ENCODE peak calls at places on chromosome 13, in five cellular contexts. D, N, B, L and A are unnamed samples.
A peak's percentile ranks its signal among the peaks of the same experiment; 100 is the strongest.

GRCh38 chr13:57632276-57633140 is 964 bp downstream of the PCDH17 start:
- DNase-seq in L (no peak), B (no peak), N (peak; percentile 31), D (peak; percentile 83), A (peak; percentile 40)

GRCh38 chr13:25046274-25046984 is 49.5 kb upstream of the PABPC3 start:
- DNase-seq in L (no peak), B (peak; percentile 29), D (no peak), N (no peak), A (no peak)

GRCh38 chr13:35923347-35923746 is 207.8 kb downstream of the DCLK1 start:
- DNase-seq in B (peak; percentile 95), N (peak; percentile 17), L (no peak), D (peak; percentile 84), A (no peak)

GRCh38 chr13:85816413-85816812 is 17.2 kb upstream of the SLITRK6 start:
- DNase-seq in D (no peak), B (peak; percentile 39), L (no peak), N (peak; percentile 35), A (no peak)

GRCh38 chr13:47671762-47672161 is 329.3 kb downstream of the SUCLA2 start:
- DNase-seq in B (no peak), N (no peak), D (no peak), L (no peak), A (no peak)

GRCh38 chr13:79724348-79725103 is 243.6 kb downstream of the NDFIP2 start:
- DNase-seq in N (no peak), L (no peak), B (no peak), D (no peak), A (no peak)

GRCh38 chr13:41065098-41065497 is 3.8 kb downstream of the WBP4 start:
- DNase-seq in L (no peak), D (peak; percentile 72), B (no peak), N (peak; percentile 92), A (no peak)

GRCh38 chr13:67052550-67053237 is 177.4 kb downstream of the PCDH9 start:
- DNase-seq in L (no peak), N (no peak), B (no peak), D (no peak), A (no peak)

GRCh38 chr13:29954082-29955043 is 103.9 kb upstream of the UBL3 start:
- DNase-seq in B (no peak), D (no peak), N (no peak), L (no peak), A (no peak)

GRCh38 chr13:30791354-30791921 is 56.1 kb downstream of the ALOX5AP start:
- DNase-seq in B (no peak), D (no peak), L (no peak), N (peak; percentile 39), A (peak; percentile 83)

GRCh38 chr13:34435338-34435737 is 506.7 kb upstream of the NBEA start:
- DNase-seq in N (peak; percentile 47), L (no peak), B (no peak), D (peak; percentile 53), A (peak; percentile 73)

GRCh38 chr13:27482996-27483395 is 32.6 kb upstream of the MTIF3 start:
- DNase-seq in B (no peak), L (no peak), N (no peak), D (no peak), A (no peak)

GRCh38 chr13:67119481-67119883 is 110.7 kb downstream of the PCDH9 start:
- DNase-seq in L (no peak), D (peak; percentile 78), N (peak; percentile 87), B (no peak), A (no peak)

GRCh38 chr13:114061047-114061446 is 71.4 kb downstream of the RASA3 start:
- DNase-seq in N (no peak), D (no peak), L (no peak), B (no peak), A (no peak)

GRCh38 chr13:98173431-98173921 is 3.6 kb downstream of the RNF113B start:
- DNase-seq in D (peak; percentile 94), N (peak; percentile 99), B (no peak), L (peak; percentile 59), A (no peak)

GRCh38 chr13:31236211-31236786 is 36.5 kb downstream of the B3GLCT start:
- DNase-seq in B (peak; percentile 64), N (peak; percentile 72), D (peak; percentile 68), L (no peak), A (peak; percentile 24)

GRCh38 chr13:32021785-32022184 is 9.8 kb upstream of the FRY start:
- DNase-seq in L (no peak), B (no peak), N (no peak), D (no peak), A (no peak)

GRCh38 chr13:95403349-95404140 is 102.3 kb upstream of the ABCC4 start:
- DNase-seq in N (no peak), D (no peak), L (peak; percentile 32), B (peak; percentile 80), A (no peak)

GRCh38 chr13:85040176-85040660 is 759.0 kb downstream of the SLITRK6 start:
- DNase-seq in D (peak; percentile 29), N (no peak), B (peak; percentile 54), L (no peak), A (no peak)

GRCh38 chr13:92991687-92992086 is 234.9 kb upstream of the GPC6 start:
- DNase-seq in L (no peak), N (no peak), B (no peak), D (no peak), A (no peak)

GRCh38 chr13:30276178-30276577 is 31.2 kb downstream of the KATNAL1 start:
- DNase-seq in B (no peak), N (no peak), L (no peak), D (no peak), A (no peak)

GRCh38 chr13:61685683-61686013 is 270.0 kb upstream of the PCDH20 start:
- DNase-seq in N (no peak), L (no peak), D (no peak), B (peak; percentile 48), A (peak; percentile 52)

GRCh38 chr13:29454931-29455481 is 140.5 kb downstream of the SLC7A1 start:
- DNase-seq in L (no peak), B (peak; percentile 49), D (no peak), N (peak; percentile 10), A (peak; percentile 34)

GRCh38 chr13:99281811-99282263 is 23.7 kb upstream of the GPR18 start:
- DNase-seq in N (no peak), D (peak; percentile 26), B (no peak), L (no peak), A (no peak)

GRCh38 chr13:90197722-90198121 is 1149.8 kb upstream of the MIR17HG start:
- DNase-seq in B (no peak), L (no peak), D (no peak), N (peak; percentile 9), A (no peak)

GRCh38 chr13:99086149-99086868 is 108.4 kb upstream of the DOCK9 start:
- DNase-seq in N (peak; percentile 42), D (peak; percentile 96), B (peak; percentile 55), L (peak; percentile 76), A (peak; percentile 60)

GRCh38 chr13:48662226-48662625 is 8.5 kb downstream of the CYSLTR2 start:
- DNase-seq in L (no peak), D (no peak), N (no peak), B (no peak), A (no peak)

GRCh38 chr13:92896842-92897241 is 329.8 kb upstream of the GPC6 start:
- DNase-seq in L (no peak), B (peak; percentile 55), D (no peak), N (peak; percentile 47), A (peak; percentile 18)

GRCh38 chr13:32940601-32941000 is 75.6 kb upstream of the KL start:
- DNase-seq in B (no peak), N (peak; percentile 45), L (peak; percentile 66), D (no peak), A (peak; percentile 74)

GRCh38 chr13:76397413-76397812 is 488.8 kb downstream of the KCTD12 start:
- DNase-seq in L (no peak), D (no peak), N (no peak), B (no peak), A (no peak)

GRCh38 chr13:42750858-42751257 is 30.5 kb upstream of the FAM216B start:
- DNase-seq in B (no peak), N (no peak), D (no peak), L (no peak), A (no peak)

DNA sequence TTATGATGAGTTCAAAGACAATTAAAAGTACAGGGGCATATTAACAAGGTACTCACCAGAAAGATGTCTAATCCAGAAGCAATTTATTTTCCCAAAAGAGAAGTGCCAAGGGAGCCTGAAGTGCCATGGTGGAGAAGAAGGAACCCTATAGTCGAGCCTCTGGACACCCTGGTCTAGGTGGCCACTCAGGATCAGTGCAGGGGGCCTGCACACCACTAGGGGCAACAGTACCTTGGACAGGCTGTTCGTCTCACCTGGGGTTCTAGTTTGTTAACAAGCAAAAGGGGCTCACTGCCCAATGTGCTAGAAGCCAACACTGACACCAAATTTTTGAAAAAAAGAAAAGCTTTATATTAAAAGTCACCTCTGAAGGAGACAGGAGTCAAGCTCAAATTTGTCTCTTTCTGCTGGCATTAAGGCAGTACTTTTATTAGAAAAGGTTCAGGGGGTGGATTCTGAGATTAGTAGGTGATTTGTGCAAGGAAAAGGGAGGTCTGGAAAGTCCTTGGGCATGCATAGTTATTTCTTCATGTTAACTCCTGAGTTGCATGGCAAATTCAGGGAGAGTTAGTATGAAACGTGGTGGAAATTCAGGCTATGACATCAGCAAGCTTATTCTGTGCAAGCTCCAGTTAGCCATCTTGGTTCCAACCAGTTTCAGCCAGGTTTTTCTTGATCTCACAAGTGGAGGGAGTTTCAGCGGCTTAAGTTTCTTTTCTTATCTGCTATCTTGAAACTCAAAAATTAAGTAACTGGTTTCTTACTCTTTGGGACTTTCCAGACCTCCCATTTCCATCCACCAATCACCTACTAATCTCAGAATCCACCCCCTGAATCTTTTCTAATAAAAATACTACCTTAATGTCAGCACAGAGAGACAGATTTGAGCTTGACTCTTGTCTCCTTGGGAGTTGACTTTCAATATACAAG is 884 bp upstream of the CBY2 start:
- DNase-seq in L (no peak), N (no peak), D (peak; percentile 29), B (no peak), A (no peak)
- H3K4me1 ChIP-seq in L (no peaks in the 10 kb centered on the region), N (no peaks in the 10 kb centered on the region), D (no peaks in the 10 kb centered on the region), B (no peaks in the 10 kb centered on the region), A (no peaks in the 10 kb centered on the region)

GRCh38 chr13:26445092-26445491 is 112.4 kb upstream of the WASF3 start:
- DNase-seq in L (no peak), D (no peak), B (peak; percentile 2), N (no peak), A (no peak)
- TF ChIP-seq CTCF in L (no peak), D (no peak), B (no peak), N (no peak), A (no peak)

DNA sequence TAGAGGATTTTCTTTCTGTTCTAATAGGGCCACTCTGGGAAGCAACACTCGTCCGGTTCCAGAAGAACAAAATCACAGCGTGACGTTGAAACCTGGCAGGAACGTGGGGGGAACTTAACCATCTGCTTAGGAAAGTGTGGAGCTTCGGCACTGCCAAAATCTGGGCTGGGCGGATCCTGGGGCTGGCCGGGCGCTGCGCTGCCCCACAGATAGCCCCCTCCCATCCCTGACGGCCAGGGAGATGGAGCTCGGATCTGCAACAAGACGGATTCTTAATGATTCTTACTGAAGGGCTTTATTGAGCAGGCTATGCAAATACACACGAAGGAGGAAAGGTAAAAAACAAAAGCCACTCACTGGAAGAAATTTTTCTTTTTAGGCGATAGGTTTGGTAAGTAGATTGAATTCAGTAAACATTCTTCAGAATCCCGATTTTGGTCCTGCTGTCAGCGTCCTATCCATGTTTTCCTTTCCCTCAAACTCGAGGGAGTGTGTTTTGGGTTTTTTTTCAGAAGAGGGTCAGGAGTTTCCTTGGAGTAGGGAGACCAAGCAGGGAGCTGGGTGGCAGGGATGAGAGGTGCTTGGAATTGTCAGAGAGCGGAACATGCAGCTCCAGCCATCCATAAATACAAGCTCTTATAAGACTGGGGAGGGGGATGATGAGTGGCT is 1.4 kb upstream of the PCDH8 start:
- DNase-seq in N (no peak), L (no peak), D (peak; percentile 82), B (no peak), A (no peak)
- H3K4me3 ChIP-seq in N (no peak overlapping the region), L (no peak overlapping the region), D (no peak overlapping the region), B (peak overlapping the region; percentile 6), A (peak overlapping the region; percentile 79)

GRCh38 chr13:50119593-50119992 is 104.3 kb downstream of the KCNRG start:
- DNase-seq in B (peak; percentile 50), L (no peak), D (peak; percentile 90), N (peak; percentile 39), A (peak; percentile 38)
- H3K4me1 ChIP-seq in B (peaks cover 65% of the 10 kb centered on the region), L (peaks cover 6% of the 10 kb centered on the region), D (peaks cover 8% of the 10 kb centered on the region), N (no peaks in the 10 kb centered on the region), A (peaks cover 8% of the 10 kb centered on the region)